ENCODE peak calls at places on chromosomes 3 and 15, in nine cellular contexts. X is T-helper 17 cell, F is breast epithelium, Z is GM03348, U is mucosa of descending colon, P is NCI-H510A treated with DMSO at 0.1 percent for 48 hours, O is left ventricle myocardium superior, Y is NCI-H345, S is foreskin melanocyte. G is an unnamed sample.

GRCh38 chr3:5411786-5412185 is 224.3 kb downstream of the EDEM1 start:
- DNase-seq in P (peak), Y (no peak), Z (no peak), F (no peak), O (no peak), X (no peak), U (no peak), S (no peak), G (no peak)

GRCh38 chr3:119716998-119717397 is 14.2 kb downstream of the CFAP91 start:
- DNase-seq in Y (no peak), Z (no peak), S (no peak), U (peak), O (no peak), X (no peak), P (no peak), F (no peak), G (peak)

GRCh38 chr3:174857301-174857700 is 1.8 kb upstream of the NAALADL2 start:
- DNase-seq in F (no peak), Z (no peak), X (no peak), U (no peak), Y (no peak), S (peak), O (no peak), P (no peak), G (no peak)

GRCh38 chr3:118347781-118348557 is 686.7 kb downstream of the IGSF11 start:
- DNase-seq in Y (no peak), S (no peak), U (no peak), P (no peak), O (no peak), Z (no peak), X (no peak), F (no peak), G (no peak)

GRCh38 chr3:12247411-12247810 is 41.5 kb upstream of the PPARG start:
- DNase-seq in F (no peak), U (no peak), X (no peak), Z (no peak), O (no peak), S (no peak), Y (no peak), P (no peak), G (no peak)

GRCh38 chr3:145898487-145898886 is 262.5 kb downstream of the PLOD2 start:
- DNase-seq in Z (peak), S (peak), U (no peak), X (no peak), Y (no peak), O (no peak), F (no peak), P (no peak), G (no peak)

GRCh38 chr15:44102675-44103254 is 92.3 kb downstream of the FRMD5 start:
- DNase-seq in O (no peak), F (no peak), U (no peak), S (peak), Z (peak), X (no peak), Y (no peak), P (no peak), G (no peak)

GRCh38 chr3:193951859-193952258 is 184.1 kb upstream of the HES1 start:
- DNase-seq in Z (no peak), P (no peak), X (no peak), S (no peak), U (no peak), Y (no peak), O (no peak), F (no peak), G (no peak)

GRCh38 chr3:71111784-71112440 is 471.6 kb downstream of the FOXP1 start:
- DNase-seq in Y (no peak), P (no peak), S (no peak), F (no peak), X (no peak), U (no peak), Z (peak), O (no peak), G (no peak)

GRCh38 chr3:115428825-115429224 is 194.5 kb upstream of the GAP43 start:
- DNase-seq in Z (no peak), O (no peak), S (no peak), F (no peak), U (no peak), P (no peak), Y (no peak), X (no peak), G (no peak)

GRCh38 chr3:188720636-188721035 is 451.1 kb upstream of the TPRG1 start:
- DNase-seq in X (no peak), U (no peak), P (no peak), F (no peak), Z (peak), S (peak), Y (no peak), O (no peak), G (no peak)

GRCh38 chr3:57959407-57960173 is 48.6 kb upstream of the FLNB start:
- DNase-seq in X (no peak), P (no peak), U (no peak), Z (no peak), S (no peak), Y (no peak), O (no peak), F (no peak), G (no peak)

GRCh38 chr3:35707904-35708303 is 68.6 kb downstream of the ARPP21 start:
- DNase-seq in F (no peak), P (no peak), Z (no peak), Y (no peak), U (no peak), S (no peak), O (no peak), X (no peak), G (no peak)

GRCh38 chr3:120348065-120348980 is 831 bp downstream of the LRRC58 start:
- DNase-seq in U (no peak), X (peak), Y (peak), Z (peak), F (no peak), O (no peak), P (peak), S (peak), G (no peak)

GRCh38 chr3:72386322-72386721 is 461.9 kb downstream of the SHQ1 start:
- DNase-seq in Y (no peak), F (no peak), P (no peak), X (no peak), Z (no peak), O (no peak), U (no peak), S (no peak), G (no peak)